ENCODE peak calls at places on chromosomes 3 and 15, in six cellular contexts. J is DND-41, Y is astrocyte of the spinal cord, P is GM23338, X is fibroblast of the aortic adventitia, O is fibroblast of villous mesenchyme. Z is an unnamed sample.

GRCh38 chr3:22450785-22451400 is 699.9 kb upstream of the ZNF385D start:
- DNase-seq in P (no peak), Y (peak), J (peak), X (peak), O (peak), Z (no peak)

GRCh38 chr3:129343643-129344360 is 65.1 kb downstream of the HMCES start:
- DNase-seq in X (peak), O (no peak), Y (no peak), J (no peak), P (peak), Z (peak)

GRCh38 chr3:51968175-51968681 is 974 bp upstream of the PCBP4 start:
- DNase-seq in J (peak), P (peak), Y (no peak), X (no peak), O (peak), Z (peak)

GRCh38 chr3:184592411-184593200 is 31.0 kb downstream of the EPHB3 start:
- DNase-seq in Y (no peak), J (no peak), O (no peak), X (peak), P (no peak), Z (peak)

GRCh38 chr15:91922701-91923279 is 69.3 kb downstream of the SLCO3A1 start:
- DNase-seq in J (no peak), Y (no peak), X (no peak), O (no peak), P (no peak), Z (no peak)

GRCh38 chr3:57006048-57006709 is 54.3 kb upstream of the SPATA12 start:
- DNase-seq in O (no peak), J (no peak), X (no peak), P (peak), Y (no peak), Z (no peak)

GRCh38 chr3:136195258-136196063 is 674 bp downstream of the MSL2 start:
- DNase-seq in J (peak), O (peak), X (peak), Y (peak), P (peak), Z (peak)

GRCh38 chr3:184774996-184775715 is 36.8 kb upstream of the VPS8 start:
- DNase-seq in X (no peak), P (no peak), O (no peak), Y (no peak), J (no peak), Z (no peak)

GRCh38 chr15:25903024-25903581 is 40.0 kb upstream of the ATP10A start:
- DNase-seq in O (no peak), X (peak), Y (peak), J (no peak), P (no peak), Z (peak)

GRCh38 chr3:156535162-156535627 is 19.7 kb downstream of the SSR3 start:
- DNase-seq in P (peak), X (peak), J (no peak), Y (peak), O (peak), Z (peak)

GRCh38 chr3:18426597-18426996 is 1.5 kb upstream of the SATB1 start:
- DNase-seq in P (no peak), O (no peak), X (no peak), Y (no peak), J (no peak), Z (no peak)

GRCh38 chr3:127970966-127971592 is 56.0 kb downstream of the KBTBD12 start:
- DNase-seq in X (peak), J (peak), P (peak), O (peak), Y (peak), Z (peak)

GRCh38 chr3:102297259-102297658 is 137.6 kb upstream of the ZPLD1 start:
- DNase-seq in J (no peak), O (no peak), P (no peak), Y (no peak), X (no peak), Z (no peak)

GRCh38 chr15:100997442-100997841 is 78.3 kb downstream of the LRRK1 start:
- DNase-seq in J (no peak), X (peak), Y (peak), P (no peak), O (no peak), Z (no peak)

GRCh38 chr15:48811325-48811938 is 563 bp upstream of the CEP152 start:
- DNase-seq in X (no peak), J (no peak), Y (no peak), P (peak), O (no peak), Z (no peak)

GRCh38 chr3:128503164-128503651 is 10.2 kb upstream of the GATA2 start:
- DNase-seq in J (no peak), O (no peak), Y (no peak), P (peak), X (no peak), Z (no peak)

GRCh38 chr15:85764649-85765277 is 30.0 kb downstream of the KLHL25 start:
- DNase-seq in P (no peak), X (peak), Y (no peak), O (no peak), J (no peak), Z (peak)

GRCh38 chr3:195698325-195699147 is 22.2 kb upstream of the MUC20 start:
- DNase-seq in X (no peak), P (no peak), J (no peak), Y (peak), O (peak), Z (no peak)

GRCh38 chr3:123332124-123332641 is 116.7 kb downstream of the ADCY5 start:
- DNase-seq in J (no peak), P (no peak), Y (no peak), O (no peak), X (no peak), Z (no peak)

GRCh38 chr3:49415931-49416601 is 3.8 kb downstream of the TCTA start:
- DNase-seq in P (no peak), X (no peak), J (peak), Y (no peak), O (no peak), Z (no peak)

GRCh38 chr3:197504239-197505191 is 51.3 kb downstream of the BDH1 start:
- DNase-seq in X (no peak), P (no peak), Y (no peak), J (no peak), O (peak), Z (no peak)

GRCh38 chr15:61621146-61621545 is 392.0 kb upstream of the RORA start:
- DNase-seq in P (peak), J (no peak), X (no peak), O (no peak), Y (no peak), Z (peak)

GRCh38 chr3:123339302-123339701 is 109.6 kb downstream of the ADCY5 start:
- DNase-seq in X (no peak), P (no peak), J (no peak), Y (no peak), O (no peak), Z (no peak)

GRCh38 chr15:90915808-90916440 is 12.8 kb downstream of the MAN2A2 start:
- DNase-seq in Y (peak), X (no peak), J (no peak), O (peak), P (peak), Z (no peak)

GRCh38 chr15:41979493-41980266 is 7.3 kb upstream of the EHD4 start:
- DNase-seq in P (no peak), X (peak), Y (no peak), O (peak), J (no peak), Z (no peak)

GRCh38 chr3:117549716-117550115 is 840.1 kb downstream of the TUSC7 start:
- DNase-seq in O (no peak), X (peak), P (no peak), J (no peak), Y (no peak), Z (no peak)

GRCh38 chr15:76239786-76240185 is 71.5 kb downstream of the ETFA start:
- DNase-seq in P (no peak), J (no peak), X (peak), O (no peak), Y (no peak), Z (no peak)

GRCh38 chr3:126911162-126912026 is 71.5 kb upstream of the PLXNA1 start:
- DNase-seq in P (no peak), Y (peak), J (peak), X (peak), O (peak), Z (peak)

GRCh38 chr15:85763157-85763556 is 31.6 kb downstream of the KLHL25 start:
- DNase-seq in O (no peak), X (no peak), J (no peak), P (no peak), Y (no peak), Z (no peak)

GRCh38 chr3:165206454-165207266 is 10.5 kb upstream of the SLITRK3 start:
- DNase-seq in O (peak), X (peak), J (peak), P (peak), Y (peak), Z (peak)

GRCh38 chr3:62287528-62287927 is 85.8 kb downstream of the FEZF2 start:
- DNase-seq in O (no peak), J (no peak), Y (no peak), P (no peak), X (no peak), Z (no peak)

GRCh38 chr15:52006702-52007340 is 12.2 kb upstream of the MAPK6 start:
- DNase-seq in O (no peak), P (no peak), X (no peak), J (no peak), Y (no peak), Z (no peak)

GRCh38 chr15:78709263-78709882 is 68.4 kb upstream of the CHRNB4 start:
- DNase-seq in X (peak), Y (peak), J (peak), P (peak), O (peak), Z (peak)
- H3K4me3 ChIP-seq in X (peak), Y (no peak), J (no peak), P (no peak), O (no peak), Z (peak)

GRCh38 chr3:147119346-147119745 is 287.0 kb downstream of the ZIC4 start:
- DNase-seq in P (no peak), J (no peak), O (no peak), Y (peak), X (no peak), Z (no peak)

GRCh38 chr3:147117631-147118030 is 288.7 kb downstream of the ZIC4 start:
- DNase-seq in Y (no peak), J (no peak), O (no peak), P (no peak), X (no peak), Z (no peak)

GRCh38 chr3:147118611-147119010 is 287.7 kb downstream of the ZIC4 start:
- DNase-seq in P (no peak), J (no peak), Y (no peak), O (no peak), X (no peak), Z (no peak)

DNA sequence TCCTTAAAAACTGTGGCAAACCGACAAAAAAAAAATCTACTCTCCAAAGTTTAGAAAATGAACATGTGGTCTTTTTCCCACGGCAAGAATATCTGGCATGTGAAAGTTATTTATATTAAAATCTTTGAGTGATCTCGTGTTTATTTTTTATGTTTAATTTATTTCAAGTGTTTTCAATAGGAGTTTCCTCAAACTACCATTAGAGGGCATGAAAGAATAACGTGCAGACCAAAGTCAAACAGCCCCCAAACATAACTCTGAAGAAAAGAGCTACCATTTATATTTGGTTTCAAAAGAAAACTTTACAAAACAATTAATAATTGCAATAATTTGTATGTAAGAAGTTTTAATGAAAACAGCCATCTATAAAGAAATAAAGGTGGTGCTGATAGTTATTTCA is 286.3 kb downstream of the ZIC4 start:
- DNase-seq in O (peak), Y (peak), P (peak), J (no peak), X (peak), Z (peak)
- TF ChIP-seq CTCF in O (peak), Y (peak), P (peak), J (peak), X (peak), Z (peak)

DNA sequence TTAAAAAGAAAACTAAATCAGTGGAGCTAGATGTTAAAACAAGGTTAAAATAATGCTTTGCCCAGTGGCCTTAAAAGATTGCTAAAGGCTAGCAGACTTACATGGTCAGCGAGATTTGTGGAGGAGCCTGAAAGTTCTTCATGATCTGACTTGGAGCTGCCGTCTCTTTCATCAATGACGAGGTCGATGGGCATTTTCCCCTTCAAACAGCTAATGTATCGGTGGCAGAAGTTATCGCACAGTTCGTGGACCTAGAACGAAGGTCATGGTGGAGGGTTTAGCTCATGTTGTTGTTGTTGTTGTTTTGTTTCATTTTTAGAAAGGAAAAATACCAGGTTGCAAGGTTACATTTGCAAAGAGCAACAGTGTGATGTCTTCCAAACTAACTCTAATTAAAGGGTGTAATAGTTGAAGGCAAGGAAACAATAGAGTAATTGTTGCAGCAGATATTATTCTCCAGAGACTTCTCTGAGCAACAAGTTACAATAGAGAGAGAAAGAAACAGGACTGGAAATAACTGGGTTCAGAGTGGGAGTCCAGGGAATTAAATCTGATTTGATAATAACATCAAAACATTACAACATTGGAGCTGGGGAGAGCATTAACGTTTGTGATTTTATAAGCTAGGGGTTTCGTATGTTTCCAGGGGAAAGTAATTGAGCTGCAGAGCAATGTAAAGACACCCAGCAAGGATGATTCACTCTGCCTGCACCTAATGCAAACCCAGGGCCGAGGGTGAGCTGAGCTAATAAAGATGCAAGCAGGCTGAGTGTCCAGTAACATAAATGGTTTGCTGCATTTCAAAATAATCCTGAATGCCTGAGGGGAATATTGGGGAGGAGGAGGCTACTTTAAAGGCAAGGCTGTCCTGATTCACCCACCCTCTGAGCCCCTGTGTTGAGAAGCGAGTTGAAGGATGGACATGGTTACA is 6.6 kb downstream of the MEIS2 start:
- DNase-seq in Y (peak), J (no peak), X (peak), O (peak), P (no peak), Z (peak)
- H3K4me3 ChIP-seq in Y (peak), J (no peak), X (peak), O (peak), P (peak), Z (peak)

DNA sequence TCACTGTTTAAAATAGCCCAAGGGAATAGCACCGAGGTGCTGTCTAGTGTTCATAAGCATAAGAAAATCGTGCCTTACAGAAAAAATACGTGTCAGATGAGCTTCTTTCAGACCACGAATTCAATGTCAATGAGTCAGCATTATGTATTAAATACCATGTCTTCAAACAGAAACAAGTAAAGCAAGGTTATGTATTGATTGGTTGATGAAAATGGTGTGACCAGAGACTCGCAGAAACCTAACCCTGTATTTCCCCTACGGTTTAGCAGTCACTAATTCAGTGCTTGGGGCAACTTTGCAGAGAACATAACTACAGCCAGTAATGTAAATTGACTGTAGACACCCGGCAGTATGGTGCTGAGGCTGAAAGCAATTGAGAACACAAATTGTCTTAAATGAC is 307.7 kb downstream of the IL5RA start:
- DNase-seq in P (no peak), O (no peak), Y (no peak), X (no peak), J (no peak), Z (no peak)
- TF ChIP-seq CTCF in P (no peak), O (no peak), Y (no peak), X (no peak), J (no peak), Z (no peak)

DNA sequence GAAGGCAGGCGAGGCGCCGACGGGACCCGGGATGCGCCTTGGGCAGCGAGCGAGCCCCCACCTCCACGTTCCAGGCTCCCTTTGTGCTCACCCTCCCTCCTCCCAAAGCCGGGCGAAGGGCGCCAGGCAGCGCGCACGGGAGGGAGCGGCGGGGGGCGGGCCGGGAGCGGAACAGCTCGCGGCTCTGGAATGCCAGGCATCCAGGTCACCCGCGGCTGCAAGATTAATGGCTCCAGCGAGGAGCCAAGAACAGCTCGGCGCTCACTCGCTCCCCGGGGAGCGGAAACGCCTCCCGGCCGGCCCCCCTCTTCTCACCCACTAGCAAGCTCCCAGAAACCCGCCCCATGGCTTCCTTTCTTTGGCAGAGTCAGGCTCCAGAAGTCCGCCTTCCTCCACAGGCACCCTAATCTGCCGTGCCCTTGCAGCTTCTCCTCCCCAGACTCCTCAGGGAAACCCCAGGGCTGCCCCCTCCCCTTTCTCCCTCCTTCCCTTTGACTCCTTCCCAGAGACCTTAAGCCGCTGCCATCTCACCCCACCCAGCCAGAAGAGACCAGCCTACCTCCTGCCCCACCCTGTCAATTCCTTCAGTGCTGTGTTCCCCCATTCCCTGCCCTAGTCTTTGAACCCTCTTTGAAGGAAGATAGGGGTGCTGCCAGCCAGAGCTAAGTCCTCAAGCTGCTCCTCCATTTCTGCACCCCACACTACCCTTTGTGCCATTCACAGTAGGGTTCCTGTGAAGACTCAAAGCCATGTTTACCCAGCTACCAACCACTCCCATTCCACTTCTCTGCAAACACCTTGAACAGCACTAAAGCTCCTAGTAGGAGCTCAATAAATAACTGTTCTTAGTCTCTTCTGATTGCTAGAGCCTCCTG is 9.9 kb downstream of the AMOTL2 start:
- DNase-seq in O (peak), P (peak), J (peak), X (peak), Y (peak), Z (peak)
- H3K4me3 ChIP-seq in O (peak), P (peak), J (peak), X (peak), Y (no peak), Z (no peak)

DNA sequence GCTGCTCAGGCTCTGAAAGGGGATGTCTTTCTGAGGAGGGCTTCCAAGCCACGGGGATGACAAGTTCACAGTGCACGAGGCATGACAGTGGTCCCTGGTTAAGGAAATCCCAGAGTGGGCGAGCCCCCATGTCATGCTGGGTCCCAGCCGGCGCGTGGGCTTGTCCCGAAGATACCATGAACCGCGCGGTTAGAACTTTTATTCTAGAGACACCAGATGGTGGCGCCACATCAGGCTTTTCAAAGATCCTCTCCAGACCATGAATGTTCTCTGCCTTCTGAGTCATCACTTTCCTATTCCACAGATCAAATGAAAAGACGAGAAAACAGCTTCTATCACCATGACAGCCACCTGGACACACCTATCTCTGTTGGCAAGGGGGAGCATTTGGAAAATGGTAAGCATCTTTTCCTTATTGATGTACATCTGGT is 227.8 kb upstream of the LYSMD4 start:
- DNase-seq in P (peak), Y (peak), X (no peak), J (no peak), O (peak), Z (peak)
- TF ChIP-seq CTCF in P (peak), Y (peak), X (no peak), J (peak), O (peak), Z (peak)

Z was measured in fibroblast of pulmonary artery.